ENCODE peak calls at places on chromosomes 3 and 15, in five cellular contexts. One of them, this sample, is unnamed.
A peak's percentile ranks its signal among the peaks of the same experiment; 100 is the strongest.

GRCh38 chr15:41620536-41621199 is 39.5 kb upstream of the MGA start:
- DNase-seq in adrenal gland: no peak
- DNase-seq in H9: peak; percentile 66
- DNase-seq in prostate gland: no peak
- DNase-seq in osteoblast: peak; percentile 59
- DNase-seq in this sample: no peak

GRCh38 chr3:58560771-58561311 is 16.4 kb downstream of the FAM107A start:
- DNase-seq in adrenal gland: no peak
- DNase-seq in H9: peak; percentile 87
- DNase-seq in prostate gland: no peak
- DNase-seq in osteoblast: peak; percentile 95
- DNase-seq in this sample: no peak

GRCh38 chr3:170992854-170993253 is 33.7 kb downstream of the SLC2A2 start:
- DNase-seq in adrenal gland: no peak
- DNase-seq in H9: no peak
- DNase-seq in prostate gland: no peak
- DNase-seq in osteoblast: no peak
- DNase-seq in this sample: no peak

GRCh38 chr3:113498221-113499005 is 16.5 kb downstream of the SPICE1 start:
- DNase-seq in adrenal gland: no peak
- DNase-seq in H9: no peak
- DNase-seq in prostate gland: no peak
- DNase-seq in osteoblast: no peak
- DNase-seq in this sample: no peak

GRCh38 chr3:126994661-126995161 is 11.8 kb downstream of the PLXNA1 start:
- DNase-seq in adrenal gland: no peak
- DNase-seq in H9: no peak
- DNase-seq in prostate gland: no peak
- DNase-seq in osteoblast: peak; percentile 97
- DNase-seq in this sample: peak; percentile 54

GRCh38 chr3:141439589-141439988 is 47.2 kb upstream of the RASA2 start:
- DNase-seq in adrenal gland: no peak
- DNase-seq in H9: no peak
- DNase-seq in prostate gland: no peak
- DNase-seq in osteoblast: no peak
- DNase-seq in this sample: no peak

GRCh38 chr15:70094690-70095311 is 2.9 kb downstream of the TLE3 start:
- DNase-seq in adrenal gland: no peak
- DNase-seq in H9: no peak
- DNase-seq in prostate gland: peak; percentile 44
- DNase-seq in osteoblast: peak; percentile 84
- DNase-seq in this sample: no peak

GRCh38 chr15:79874242-79874641 is 22.6 kb downstream of the MTHFS start:
- DNase-seq in adrenal gland: no peak
- DNase-seq in H9: no peak
- DNase-seq in prostate gland: no peak
- DNase-seq in osteoblast: no peak
- DNase-seq in this sample: no peak

GRCh38 chr15:25508369-25509002 is 69.7 kb upstream of the UBE3A start:
- DNase-seq in adrenal gland: no peak
- DNase-seq in H9: no peak
- DNase-seq in prostate gland: no peak
- DNase-seq in osteoblast: peak; percentile 31
- DNase-seq in this sample: no peak

GRCh38 chr3:194133661-194134230 is 2.2 kb upstream of the HES1 start:
- DNase-seq in adrenal gland: peak; percentile 53
- DNase-seq in H9: peak; percentile 65
- DNase-seq in prostate gland: peak; percentile 30
- DNase-seq in osteoblast: peak; percentile 88
- DNase-seq in this sample: peak; percentile 80

GRCh38 chr15:92797168-92798052 is 102.7 kb upstream of the CHD2 start:
- DNase-seq in adrenal gland: peak; percentile 55
- DNase-seq in H9: no peak
- DNase-seq in prostate gland: peak; percentile 81
- DNase-seq in osteoblast: no peak
- DNase-seq in this sample: no peak

GRCh38 chr3:124923833-124924232 is 10.7 kb downstream of the MUC13 start:
- DNase-seq in adrenal gland: no peak
- DNase-seq in H9: no peak
- DNase-seq in prostate gland: no peak
- DNase-seq in osteoblast: no peak
- DNase-seq in this sample: no peak

GRCh38 chr3:190840146-190840545 is 22.3 kb downstream of the GMNC start:
- DNase-seq in adrenal gland: no peak
- DNase-seq in H9: no peak
- DNase-seq in prostate gland: no peak
- DNase-seq in osteoblast: no peak
- DNase-seq in this sample: no peak

GRCh38 chr3:354433-354832 is 157.9 kb downstream of the CHL1 start:
- DNase-seq in adrenal gland: peak; percentile 28
- DNase-seq in H9: peak; percentile 42
- DNase-seq in prostate gland: peak; percentile 29
- DNase-seq in osteoblast: peak; percentile 27
- DNase-seq in this sample: no peak

GRCh38 chr3:106349191-106349881 is 480.5 kb upstream of the CBLB start:
- DNase-seq in adrenal gland: no peak
- DNase-seq in H9: no peak
- DNase-seq in prostate gland: no peak
- DNase-seq in osteoblast: no peak
- DNase-seq in this sample: no peak

GRCh38 chr3:177362646-177363045 is 165.4 kb upstream of the TBL1XR1 start:
- DNase-seq in adrenal gland: no peak
- DNase-seq in H9: no peak
- DNase-seq in prostate gland: no peak
- DNase-seq in osteoblast: peak; percentile 72
- DNase-seq in this sample: no peak

GRCh38 chr15:99390667-99391066 is 139.4 kb downstream of the LRRC28 start:
- DNase-seq in adrenal gland: no peak
- DNase-seq in H9: peak; percentile 56
- DNase-seq in prostate gland: no peak
- DNase-seq in osteoblast: no peak
- DNase-seq in this sample: no peak
- TF ChIP-seq CTCF in adrenal gland: no peak
- TF ChIP-seq CTCF in H9: peak; percentile 64
- TF ChIP-seq CTCF in prostate gland: no peak
- TF ChIP-seq CTCF in osteoblast: peak; percentile 16
- TF ChIP-seq CTCF in this sample: no peak

GRCh38 chr3:61688307-61688695 is 126.9 kb downstream of the PTPRG start:
- DNase-seq in adrenal gland: no peak
- DNase-seq in H9: peak; percentile 96
- DNase-seq in prostate gland: no peak
- DNase-seq in osteoblast: no peak
- DNase-seq in this sample: no peak
- H3K4me1 ChIP-seq in adrenal gland: peaks cover 9% of the 10 kb centered on the region
- H3K4me1 ChIP-seq in H9: peaks cover 46% of the 10 kb centered on the region
- H3K4me1 ChIP-seq in prostate gland: no peaks in the 10 kb centered on the region
- H3K4me1 ChIP-seq in osteoblast: peaks cover 5% of the 10 kb centered on the region
- H3K4me1 ChIP-seq in this sample: peaks cover 57% of the 10 kb centered on the region

GRCh38 chr15:59437473-59437776 is 561 bp upstream of the FAM81A start:
- DNase-seq in adrenal gland: peak; percentile 17
- DNase-seq in H9: no peak
- DNase-seq in prostate gland: no peak
- DNase-seq in osteoblast: peak; percentile 34
- DNase-seq in this sample: peak; percentile 17
- TF ChIP-seq CTCF in adrenal gland: no peak
- TF ChIP-seq CTCF in H9: no peak
- TF ChIP-seq CTCF in prostate gland: no peak
- TF ChIP-seq CTCF in osteoblast: no peak
- TF ChIP-seq CTCF in this sample: no peak

DNA sequence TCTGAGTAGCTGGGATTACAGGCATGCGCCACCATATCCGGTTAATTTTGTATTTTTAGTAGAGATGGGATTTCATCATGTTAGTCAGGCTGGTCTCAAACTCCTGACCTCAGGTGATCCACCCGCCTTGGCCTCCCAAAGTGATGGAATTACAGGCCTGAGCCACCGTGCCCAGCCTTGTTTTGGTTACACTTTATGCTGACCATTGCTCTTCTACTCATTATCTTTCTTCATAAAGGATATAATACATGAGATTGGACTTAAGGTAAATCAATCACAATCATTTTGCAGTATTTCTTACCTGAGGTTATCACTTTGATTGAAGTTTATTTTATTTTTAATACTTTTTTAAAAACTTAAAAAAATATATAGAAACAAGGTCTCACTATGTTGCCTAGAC is 2.2 kb upstream of the LEO1 start:
- DNase-seq in adrenal gland: no peak
- DNase-seq in H9: no peak
- DNase-seq in prostate gland: no peak
- DNase-seq in osteoblast: no peak
- DNase-seq in this sample: no peak
- H3K4me1 ChIP-seq in adrenal gland: peaks cover 15% of the 10 kb centered on the region
- H3K4me1 ChIP-seq in H9: no peaks in the 10 kb centered on the region
- H3K4me1 ChIP-seq in prostate gland: no peaks in the 10 kb centered on the region
- H3K4me1 ChIP-seq in osteoblast: peaks cover 13% of the 10 kb centered on the region
- H3K4me1 ChIP-seq in this sample: no peaks in the 10 kb centered on the region

This sample was measured in heart left ventricle.